ENCODE peak calls at places on chromosomes 11 and 22, in four cellular contexts. Q, Y, U and V are unnamed samples.
A peak's percentile ranks its signal among the peaks of the same experiment; 100 is the strongest.

GRCh38 chr22:45678961-45679912 is 7.6 kb downstream of the ATXN10 start:
- DNase-seq in Q (peak; percentile 49), Y (peak; percentile 79), U (no peak), V (peak; percentile 69)

GRCh38 chr22:24433868-24434471 is 6.6 kb downstream of the ADORA2A start:
- DNase-seq in Q (peak; percentile 30), Y (peak; percentile 80), U (no peak), V (peak; percentile 28)

GRCh38 chr11:5234390-5234834 is at the start of gene HBD:
- DNase-seq in Q (no peak), Y (peak; percentile 61), U (no peak), V (peak; percentile 64)

GRCh38 chr22:46122511-46122971 is 27.8 kb upstream of the PPARA start:
- DNase-seq in Q (peak; percentile 69), Y (peak; percentile 72), U (peak; percentile 76), V (peak; percentile 48)

GRCh38 chr11:3232956-3233355 is 739 bp upstream of the MRGPRE start:
- DNase-seq in Q (no peak), Y (no peak), U (no peak), V (no peak)

GRCh38 chr11:11770274-11770673 is 71.5 kb upstream of the USP47 start:
- DNase-seq in Q (no peak), Y (no peak), U (no peak), V (no peak)

GRCh38 chr11:46120711-46121327 is 435 bp downstream of the PHF21A start:
- DNase-seq in Q (peak; percentile 75), Y (peak; percentile 87), U (peak; percentile 11), V (peak; percentile 67)

GRCh38 chr11:119263352-119263940 is 53.5 kb downstream of the MCAM start:
- DNase-seq in Q (no peak), Y (peak; percentile 44), U (no peak), V (peak; percentile 26)

GRCh38 chr11:76232026-76232665 is 25.8 kb upstream of the WNT11 start:
- DNase-seq in Q (no peak), Y (no peak), U (no peak), V (no peak)

GRCh38 chr11:73265853-73266643 is 6.1 kb upstream of the P2RY6 start:
- DNase-seq in Q (no peak), Y (no peak), U (no peak), V (no peak)

GRCh38 chr11:100849009-100849913 is 162.2 kb downstream of the ARHGAP42 start:
- DNase-seq in Q (no peak), Y (peak; percentile 96), U (no peak), V (peak; percentile 76)

GRCh38 chr11:76606102-76606793 is 64.3 kb downstream of the LRRC32 start:
- DNase-seq in Q (no peak), Y (no peak), U (no peak), V (no peak)

GRCh38 chr22:39514373-39514973 is 5.9 kb upstream of the ATF4 start:
- DNase-seq in Q (peak; percentile 56), Y (peak; percentile 55), U (peak; percentile 57), V (peak; percentile 41)